ENCODE peak calls at places on chromosomes 1 and 21, in eight cellular contexts. D, E, O, J, M, N, T and X are unnamed samples.

GRCh38 chr1:32240140-32240951 is 6.7 kb upstream of the FAM167B start:
- DNase-seq in O (no peak), J (peak; percentile 9), T (peak; percentile 66), N (no peak), M (no peak), E (peak; percentile 84), D (peak; percentile 66), X (peak; percentile 77)

GRCh38 chr1:8562222-8562621 is 244.3 kb downstream of the SLC45A1 start:
- DNase-seq in O (no peak), N (no peak), D (no peak), E (no peak), J (no peak), T (no peak), M (no peak), X (no peak)

GRCh38 chr1:79716481-79716880 is 710.0 kb upstream of the ADGRL4 start:
- DNase-seq in O (peak; percentile 29), M (no peak), T (peak; percentile 13), E (no peak), D (no peak), J (no peak), N (no peak), X (no peak)

GRCh38 chr21:43278766-43279577 is 110.2 kb downstream of the CRYAA start:
- DNase-seq in M (no peak), O (no peak), N (no peak), J (no peak), T (no peak), E (no peak), D (no peak), X (no peak)

GRCh38 chr1:109290998-109291397 is 8.1 kb upstream of the PSRC1 start:
- DNase-seq in D (no peak), M (no peak), O (no peak), T (no peak), J (no peak), E (no peak), N (no peak), X (no peak)

GRCh38 chr1:191152776-191153175 is 675.1 kb upstream of the BRINP3 start:
- DNase-seq in M (no peak), T (no peak), E (no peak), N (no peak), O (no peak), J (no peak), D (no peak), X (peak; percentile 45)

GRCh38 chr1:78070758-78071157 is 25.0 kb downstream of the GIPC2 start:
- DNase-seq in N (no peak), D (no peak), J (no peak), O (peak; percentile 43), T (peak; percentile 60), M (no peak), E (no peak), X (peak; percentile 1)

GRCh38 chr1:81254068-81254467 is 546.7 kb upstream of the ADGRL2 start:
- DNase-seq in E (no peak), T (no peak), N (no peak), M (no peak), O (no peak), J (no peak), D (no peak), X (no peak)

GRCh38 chr1:246681822-246682221 is 42.4 kb upstream of the SCCPDH start:
- DNase-seq in E (no peak), O (no peak), N (no peak), M (no peak), T (no peak), J (no peak), D (no peak), X (peak; percentile 40)

GRCh38 chr1:153670859-153671622 is at the start of gene ILF2:
- DNase-seq in O (peak; percentile 99), J (peak; percentile 100), E (peak; percentile 89), N (peak; percentile 99), M (peak; percentile 100), D (peak; percentile 94), T (peak; percentile 97), X (peak; percentile 100)

GRCh38 chr1:11691928-11692711 is 610 bp downstream of the DRAXIN start:
- DNase-seq in M (no peak), O (no peak), T (no peak), D (no peak), N (no peak), E (no peak), J (no peak), X (no peak)

GRCh38 chr1:56644064-56644940 is 812 bp upstream of the PRKAA2 start:
- DNase-seq in E (no peak), D (no peak), T (peak; percentile 24), N (peak; percentile 60), M (no peak), O (no peak), J (no peak), X (peak; percentile 25)

GRCh38 chr21:41783476-41784150 is 16.8 kb upstream of the RIPK4 start:
- DNase-seq in D (no peak), O (no peak), J (peak; percentile 33), N (no peak), T (no peak), M (no peak), E (no peak), X (peak; percentile 96)

GRCh38 chr1:148162363-148162762 is 10.3 kb upstream of the NBPF11 start:
- DNase-seq in E (no peak), T (no peak), N (no peak), O (no peak), J (no peak), M (no peak), D (no peak), X (no peak)